ENCODE peak calls at places on chromosome 2, in four cellular contexts. W is HCEC 1CT, H is mesendoderm, Z is HCT116. U is an unnamed sample.

GRCh38 chr2:72442270-72442669 is 294.6 kb upstream of the CYP26B1 start:
- DNase-seq in W (no peak), H (no peak), Z (no peak), U (no peak)

GRCh38 chr2:183541766-183542165 is 417.5 kb downstream of the NUP35 start:
- DNase-seq in W (peak; percentile 92), H (no peak), Z (no peak), U (no peak)

GRCh38 chr2:55916473-55917049 is 7.0 kb downstream of the EFEMP1 start:
- DNase-seq in W (no peak), H (no peak), Z (no peak), U (no peak)

GRCh38 chr2:212181646-212182045 is 357.0 kb downstream of the ERBB4 start:
- DNase-seq in W (no peak), H (peak; percentile 22), Z (no peak), U (no peak)

GRCh38 chr2:24675338-24675737 is 117.9 kb downstream of the PTRHD1 start:
- DNase-seq in W (no peak), H (no peak), Z (no peak), U (no peak)

GRCh38 chr2:173235947-173236803 is 118.5 kb upstream of the CDCA7 start:
- DNase-seq in H (peak; percentile 82), Z (no peak), W (no peak), U (no peak)

GRCh38 chr2:898319-898718 is 52.3 kb upstream of the SNTG2 start:
- DNase-seq in H (peak; percentile 84), Z (peak; percentile 18), W (no peak), U (no peak)

GRCh38 chr2:25817630-25818029 is 60.7 kb downstream of the ASXL2 start:
- DNase-seq in Z (no peak), H (no peak), W (no peak), U (no peak)

GRCh38 chr2:109676346-109676897 is 62.3 kb downstream of the SOWAHC start:
- DNase-seq in Z (no peak), H (no peak), W (no peak), U (no peak)

GRCh38 chr2:10921525-10921924 is 9.8 kb downstream of the KCNF1 start:
- DNase-seq in W (no peak), Z (no peak), H (no peak), U (no peak)

GRCh38 chr2:128436498-128437180 is 118.0 kb upstream of the HS6ST1 start:
- DNase-seq in W (no peak), Z (no peak), H (no peak), U (no peak)

GRCh38 chr2:224947566-224947965 is 94.7 kb downstream of the DOCK10 start:
- DNase-seq in H (no peak), Z (no peak), W (no peak), U (no peak)

GRCh38 chr2:46258937-46259781 is 38.0 kb upstream of the EPAS1 start:
- DNase-seq in W (peak; percentile 16), H (peak; percentile 60), Z (no peak), U (no peak)

GRCh38 chr2:151720521-151720920 is 13.8 kb downstream of the NEB start:
- DNase-seq in W (no peak), Z (no peak), H (no peak), U (no peak)

GRCh38 chr2:235642446-235643107 is 148.7 kb downstream of the AGAP1 start:
- DNase-seq in Z (no peak), H (no peak), W (peak; percentile 69), U (no peak)

GRCh38 chr2:240558229-240558885 is 569 bp upstream of the ANKMY1 start:
- DNase-seq in H (no peak), Z (no peak), W (no peak), U (no peak)

GRCh38 chr2:43360137-43360536 is 133.7 kb upstream of the ZFP36L2 start:
- DNase-seq in Z (no peak), W (no peak), H (peak; percentile 92), U (no peak)

GRCh38 chr2:199703199-199703598 is 147.8 kb downstream of the FTCDNL1 start:
- DNase-seq in Z (no peak), W (no peak), H (no peak), U (no peak)

GRCh38 chr2:158586491-158586890 is 129.7 kb downstream of the PKP4 start:
- DNase-seq in Z (no peak), H (no peak), W (peak; percentile 90), U (no peak)

GRCh38 chr2:235669983-235670962 is 176.4 kb downstream of the AGAP1 start:
- DNase-seq in W (peak; percentile 70), Z (no peak), H (peak; percentile 83), U (no peak)

GRCh38 chr2:69916151-69916550 is 1.2 kb downstream of the MXD1 start:
- DNase-seq in W (no peak), Z (no peak), H (no peak), U (no peak)

GRCh38 chr2:10517351-10518043 is 69.4 kb upstream of the ODC1 start:
- DNase-seq in Z (no peak), H (no peak), W (no peak), U (no peak)

GRCh38 chr2:118668431-118669424 is 178.7 kb downstream of the EN1 start:
- DNase-seq in H (peak; percentile 70), Z (peak; percentile 16), W (peak; percentile 80), U (no peak)

GRCh38 chr2:100242891-100243670 is 79.2 kb downstream of the LONRF2 start:
- DNase-seq in H (peak; percentile 80), Z (peak; percentile 35), W (no peak), U (peak; percentile 16)

GRCh38 chr2:43075054-43075593 is 151.3 kb downstream of the ZFP36L2 start:
- DNase-seq in W (peak; percentile 99), Z (no peak), H (no peak), U (no peak)

GRCh38 chr2:111142101-111142500 is 21.4 kb downstream of the BCL2L11 start:
- DNase-seq in H (no peak), W (no peak), Z (no peak), U (no peak)

GRCh38 chr2:68964282-68964681 is 10.2 kb upstream of the GKN1 start:
- DNase-seq in H (no peak), Z (no peak), W (no peak), U (no peak)

GRCh38 chr2:70467237-70467636 is 86.4 kb downstream of the TGFA start:
- DNase-seq in W (no peak), H (no peak), Z (no peak), U (no peak)

GRCh38 chr2:234495076-234495800 is 1.6 kb downstream of the ARL4C start:
- DNase-seq in Z (no peak), W (peak; percentile 18), H (peak; percentile 45), U (peak; percentile 29)

GRCh38 chr2:118864207-118864606 is 16.8 kb upstream of the EN1 start:
- DNase-seq in H (no peak), Z (no peak), W (no peak), U (no peak)

GRCh38 chr2:1553671-1554295 is 140.5 kb downstream of the TPO start:
- DNase-seq in Z (peak; percentile 7), W (peak; percentile 87), H (peak; percentile 90), U (no peak)

GRCh38 chr2:42084231-42084671 is 36.4 kb downstream of the PKDCC start:
- DNase-seq in W (peak; percentile 88), H (no peak), Z (no peak), U (no peak)

GRCh38 chr2:161625314-161625919 is 1.2 kb downstream of the SLC4A10 start:
- DNase-seq in Z (no peak), H (peak; percentile 87), W (no peak), U (no peak)

GRCh38 chr2:23028106-23028505 is 356.9 kb upstream of the KLHL29 start:
- DNase-seq in Z (no peak), H (peak; percentile 93), W (no peak), U (no peak)

U was measured in central memory CD8-positive, alpha-beta T cell.